ENCODE peak calls at places on chromosome 11, in four cellular contexts. O, Z, G and A are unnamed samples.

GRCh38 chr11:3781423-3781822 is 15.9 kb downstream of the NUP98 start:
- DNase-seq in Z (no peak), G (no peak), O (no peak), A (no peak)

GRCh38 chr11:47325271-47326041 is 27.0 kb downstream of the MYBPC3 start:
- DNase-seq in G (no peak), Z (peak), O (no peak), A (no peak)

GRCh38 chr11:86089659-86090058 is 20.8 kb upstream of the PICALM start:
- DNase-seq in Z (no peak), O (no peak), G (no peak), A (no peak)

GRCh38 chr11:134041791-134042696 is 26.8 kb upstream of the JAM3 start:
- DNase-seq in O (no peak), Z (no peak), G (no peak), A (no peak)

GRCh38 chr11:44849424-44849823 is 101.3 kb downstream of the TP53I11 start:
- DNase-seq in O (no peak), G (no peak), Z (no peak), A (no peak)

GRCh38 chr11:122439911-122440782 is 215.4 kb upstream of the UBASH3B start:
- DNase-seq in G (no peak), Z (no peak), O (no peak), A (no peak)

GRCh38 chr11:81444306-81444705 is 1289.4 kb downstream of the FAM181B start:
- DNase-seq in G (no peak), Z (no peak), O (no peak), A (no peak)

GRCh38 chr11:128039140-128040021 is 548.0 kb downstream of the ETS1 start:
- DNase-seq in O (peak), G (peak), Z (peak), A (peak)

GRCh38 chr11:17544181-17544622 is at the start of gene USH1C:
- DNase-seq in G (no peak), Z (peak), O (peak), A (peak)